ENCODE peak calls at places on chromosomes 2 and 18, in four cellular contexts. M is ovary, J is IMR-90, U is esophagus squamous epithelium. C is an unnamed sample.

GRCh38 chr18:42828881-42829280 is 286.6 kb downstream of the RIT2 start:
- DNase-seq in M (no peak), J (no peak), U (no peak), C (no peak)

GRCh38 chr2:238423561-238424312 is 3.0 kb upstream of the ASB1 start:
- DNase-seq in M (no peak), J (peak), U (no peak), C (no peak)

GRCh38 chr18:46252754-46253153 is 148.6 kb downstream of the HAUS1 start:
- DNase-seq in J (no peak), M (no peak), U (no peak), C (no peak)

GRCh38 chr18:40878371-40878770 is 1076.7 kb upstream of the PIK3C3 start:
- DNase-seq in U (no peak), M (no peak), J (no peak), C (no peak)

GRCh38 chr2:154375625-154376020 is 322.9 kb upstream of the KCNJ3 start:
- DNase-seq in U (no peak), J (no peak), M (no peak), C (no peak)

GRCh38 chr2:241788572-241788971 is 11.9 kb downstream of the GAL3ST2 start:
- DNase-seq in J (no peak), U (no peak), M (no peak), C (peak)

GRCh38 chr2:205967391-205968075 is 118.4 kb downstream of the INO80D start:
- DNase-seq in U (no peak), J (peak), M (no peak), C (peak)

GRCh38 chr2:200369886-200370285 is 63.4 kb downstream of the SPATS2L start:
- DNase-seq in M (no peak), U (no peak), J (no peak), C (no peak)

GRCh38 chr2:190882831-190883582 is 2.4 kb downstream of the GLS start:
- DNase-seq in M (no peak), J (no peak), U (no peak), C (no peak)

GRCh38 chr2:121476714-121477113 is 54.0 kb upstream of the RNU4ATAC start:
- DNase-seq in U (no peak), J (no peak), M (no peak), C (no peak)

GRCh38 chr2:30481323-30481800 is 34.3 kb downstream of the LCLAT1 start:
- DNase-seq in J (no peak), U (no peak), M (no peak), C (no peak)

GRCh38 chr2:58539973-58540372 is 298.8 kb upstream of the FANCL start:
- DNase-seq in J (no peak), M (no peak), U (no peak), C (no peak)
- H3K4me3 ChIP-seq in J (no peak), M (no peak), U (no peak), C (no peak)

GRCh38 chr2:163558286-163559009 is 177.4 kb downstream of the FIGN start:
- DNase-seq in J (no peak), U (no peak), M (no peak), C (no peak)

GRCh38 chr2:163565192-163565591 is 170.6 kb downstream of the FIGN start:
- DNase-seq in U (no peak), J (no peak), M (no peak), C (no peak)

DNA sequence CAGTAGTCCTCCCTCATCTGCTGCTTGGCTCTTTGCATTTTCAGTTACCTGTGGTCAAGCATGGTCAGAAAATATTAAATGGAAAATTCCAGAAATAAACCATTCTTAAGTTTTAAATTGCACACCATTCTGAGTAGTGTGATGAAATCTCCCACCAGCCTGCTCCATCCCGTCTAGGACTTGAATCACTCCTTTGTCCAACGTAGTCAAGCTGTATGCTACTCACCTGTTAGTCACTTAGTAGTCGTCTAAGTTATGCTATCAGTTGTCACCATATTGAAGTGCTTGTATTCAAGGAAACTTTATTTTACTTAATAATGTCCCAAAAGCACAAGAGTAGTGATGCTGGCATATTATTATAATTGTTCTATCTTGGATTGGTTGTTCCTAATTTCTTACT is 172.5 kb downstream of the FIGN start:
- DNase-seq in M (no peak), U (no peak), J (no peak), C (no peak)
- TF ChIP-seq POLR2A in M (no peak), U (no peak), J (no peak), C (no peak)

DNA sequence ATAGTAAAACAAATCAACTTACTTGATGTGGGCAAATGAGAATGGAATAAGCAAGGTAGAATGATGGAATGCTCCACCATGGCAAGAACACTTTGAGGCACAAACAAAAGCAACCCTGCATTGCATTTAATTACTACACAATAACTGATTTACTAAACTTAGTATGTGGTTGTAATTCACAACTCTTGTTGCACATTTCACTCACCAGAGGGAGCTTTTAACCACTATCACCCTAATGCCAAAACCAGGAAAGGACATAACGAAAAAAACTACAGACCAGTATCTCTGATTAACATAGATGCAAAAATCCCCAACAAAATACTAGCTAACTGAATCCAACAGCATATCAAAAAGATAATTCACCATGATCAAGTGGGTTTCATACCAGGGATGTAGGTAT is 659.8 kb downstream of the CPS1 start:
- DNase-seq in J (no peak), U (no peak), M (no peak), C (no peak)
- TF ChIP-seq CTCF in J (no peak), U (no peak), M (no peak), C (no peak)

GRCh38 chr2:83142934-83143333 is 1316.1 kb downstream of the SUCLG1 start:
- DNase-seq in J (no peak), U (no peak), M (no peak), C (no peak)

GRCh38 chr2:83143946-83144345 is 1315.1 kb downstream of the SUCLG1 start:
- DNase-seq in M (no peak), J (no peak), U (no peak), C (no peak)
- H3K4me3 ChIP-seq in M (no peak), J (no peak), U (no peak), C (no peak)

DNA sequence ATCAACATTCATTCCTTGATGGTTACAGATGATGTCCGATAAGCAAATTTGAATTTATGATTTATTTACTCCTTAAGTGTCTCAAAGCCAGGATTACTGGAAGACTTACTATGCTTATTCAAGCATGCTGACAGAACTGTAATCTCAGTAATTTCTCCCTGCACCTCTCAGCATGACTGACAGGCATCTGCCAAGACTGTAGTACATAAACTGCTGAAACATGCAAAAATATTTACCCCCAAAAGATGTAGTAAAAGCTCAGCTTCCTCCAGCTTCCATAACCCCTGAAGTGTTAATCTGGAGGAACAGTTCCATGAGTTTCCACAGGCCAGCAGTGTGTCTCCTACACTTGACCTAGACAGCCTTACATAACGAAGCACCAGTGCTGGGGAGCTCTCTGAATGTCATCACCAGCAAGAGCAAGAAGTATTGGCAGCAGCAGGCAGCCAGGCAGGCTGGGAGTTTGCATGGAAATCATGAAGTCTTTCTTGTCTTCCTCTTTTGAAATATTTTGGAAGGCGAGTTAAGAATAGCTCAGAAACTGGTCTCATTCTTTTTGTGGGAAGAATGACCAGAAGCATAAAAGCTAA is 21.1 kb upstream of the SCN1A start:
- DNase-seq in M (no peak), U (no peak), J (no peak), C (no peak)
- TF ChIP-seq POLR2A in M (no peak), U (no peak), J (no peak), C (no peak)

GRCh38 chr18:11165138-11165537 is 15.8 kb upstream of the PIEZO2 start:
- DNase-seq in M (no peak), U (no peak), J (no peak), C (no peak)

GRCh38 chr18:11165952-11166351 is 16.6 kb upstream of the PIEZO2 start:
- DNase-seq in J (no peak), M (no peak), U (no peak), C (no peak)

GRCh38 chr18:11160303-11160702 is 10.9 kb upstream of the PIEZO2 start:
- DNase-seq in U (no peak), M (no peak), J (no peak), C (no peak)

GRCh38 chr18:11162889-11163288 is 13.5 kb upstream of the PIEZO2 start:
- DNase-seq in J (no peak), M (no peak), U (no peak), C (no peak)

GRCh38 chr18:11163668-11164067 is 14.3 kb upstream of the PIEZO2 start:
- DNase-seq in J (peak), M (no peak), U (no peak), C (no peak)
- TF ChIP-seq CTCF in J (peak), M (no peak), U (no peak), C (no peak)

GRCh38 chr18:31686572-31686971 is 2.2 kb upstream of the B4GALT6 start:
- DNase-seq in M (no peak), U (no peak), J (no peak), C (no peak)
- H3K4me3 ChIP-seq in M (no peak), U (no peak), J (no peak), C (no peak)

C was measured in lower leg skin.